ENCODE peak calls at places on chromosomes 3 and 15, in eight cellular contexts. One of them, this sample, is unnamed.
A peak's percentile ranks its signal among the peaks of the same experiment; 100 is the strongest.

GRCh38 chr3:112303811-112304325 is 9.9 kb upstream of the SLC9C1 start:
- DNase-seq in breast epithelium: no peak
- DNase-seq in NCI-H345: no peak
- DNase-seq in skeletal muscle cell: no peak
- DNase-seq in effector memory CD4-positive, alpha-beta T cell: no peak
- DNase-seq in CD4-positive, alpha-beta T cell: no peak
- DNase-seq in NCI-H510A treated with DMSO at 0.1 percent for 48 hours: no peak
- DNase-seq in Ammon's horn: peak; percentile 40
- DNase-seq in this sample: no peak

GRCh38 chr3:107598926-107599754 is 76.4 kb downstream of the BBX start:
- DNase-seq in breast epithelium: no peak
- DNase-seq in NCI-H345: no peak
- DNase-seq in skeletal muscle cell: peak; percentile 25
- DNase-seq in effector memory CD4-positive, alpha-beta T cell: peak; percentile 5
- DNase-seq in CD4-positive, alpha-beta T cell: peak; percentile 26
- DNase-seq in NCI-H510A treated with DMSO at 0.1 percent for 48 hours: peak; percentile 52
- DNase-seq in Ammon's horn: peak; percentile 81
- DNase-seq in this sample: peak; percentile 73

GRCh38 chr15:75076277-75076676 is 52.9 kb downstream of the PPCDC start:
- DNase-seq in breast epithelium: no peak
- DNase-seq in NCI-H345: no peak
- DNase-seq in skeletal muscle cell: no peak
- DNase-seq in effector memory CD4-positive, alpha-beta T cell: no peak
- DNase-seq in CD4-positive, alpha-beta T cell: no peak
- DNase-seq in NCI-H510A treated with DMSO at 0.1 percent for 48 hours: no peak
- DNase-seq in Ammon's horn: no peak
- DNase-seq in this sample: no peak

GRCh38 chr3:141093397-141093796 is 42.2 kb downstream of the SPSB4 start:
- DNase-seq in breast epithelium: no peak
- DNase-seq in NCI-H345: no peak
- DNase-seq in skeletal muscle cell: no peak
- DNase-seq in effector memory CD4-positive, alpha-beta T cell: no peak
- DNase-seq in CD4-positive, alpha-beta T cell: no peak
- DNase-seq in NCI-H510A treated with DMSO at 0.1 percent for 48 hours: no peak
- DNase-seq in Ammon's horn: no peak
- DNase-seq in this sample: no peak

GRCh38 chr3:55481918-55482495 is 5.1 kb downstream of the WNT5A start:
- DNase-seq in breast epithelium: no peak
- DNase-seq in NCI-H345: no peak
- DNase-seq in skeletal muscle cell: no peak
- DNase-seq in effector memory CD4-positive, alpha-beta T cell: no peak
- DNase-seq in CD4-positive, alpha-beta T cell: no peak
- DNase-seq in NCI-H510A treated with DMSO at 0.1 percent for 48 hours: no peak
- DNase-seq in Ammon's horn: no peak
- DNase-seq in this sample: no peak

GRCh38 chr3:12483872-12484197 is 445 bp upstream of the TSEN2 start:
- DNase-seq in breast epithelium: no peak
- DNase-seq in NCI-H345: peak; percentile 48
- DNase-seq in skeletal muscle cell: no peak
- DNase-seq in effector memory CD4-positive, alpha-beta T cell: no peak
- DNase-seq in CD4-positive, alpha-beta T cell: no peak
- DNase-seq in NCI-H510A treated with DMSO at 0.1 percent for 48 hours: no peak
- DNase-seq in Ammon's horn: no peak
- DNase-seq in this sample: no peak

GRCh38 chr3:2568929-2569328 is 470.3 kb downstream of the CNTN4 start:
- DNase-seq in breast epithelium: no peak
- DNase-seq in NCI-H345: no peak
- DNase-seq in skeletal muscle cell: no peak
- DNase-seq in effector memory CD4-positive, alpha-beta T cell: no peak
- DNase-seq in CD4-positive, alpha-beta T cell: no peak
- DNase-seq in NCI-H510A treated with DMSO at 0.1 percent for 48 hours: no peak
- DNase-seq in Ammon's horn: no peak
- DNase-seq in this sample: peak; percentile 20

GRCh38 chr3:189195302-189195701 is 23.5 kb downstream of the TPRG1 start:
- DNase-seq in breast epithelium: no peak
- DNase-seq in NCI-H345: no peak
- DNase-seq in skeletal muscle cell: no peak
- DNase-seq in effector memory CD4-positive, alpha-beta T cell: no peak
- DNase-seq in CD4-positive, alpha-beta T cell: no peak
- DNase-seq in NCI-H510A treated with DMSO at 0.1 percent for 48 hours: no peak
- DNase-seq in Ammon's horn: no peak
- DNase-seq in this sample: no peak

GRCh38 chr15:99977945-99978344 is 244.7 kb upstream of the LYSMD4 start:
- DNase-seq in breast epithelium: no peak
- DNase-seq in NCI-H345: no peak
- DNase-seq in skeletal muscle cell: no peak
- DNase-seq in effector memory CD4-positive, alpha-beta T cell: no peak
- DNase-seq in CD4-positive, alpha-beta T cell: no peak
- DNase-seq in NCI-H510A treated with DMSO at 0.1 percent for 48 hours: no peak
- DNase-seq in Ammon's horn: no peak
- DNase-seq in this sample: no peak

GRCh38 chr15:69604050-69604378 is 151.4 kb downstream of the RPLP1 start:
- DNase-seq in breast epithelium: no peak
- DNase-seq in NCI-H345: peak; percentile 62
- DNase-seq in skeletal muscle cell: no peak
- DNase-seq in effector memory CD4-positive, alpha-beta T cell: no peak
- DNase-seq in CD4-positive, alpha-beta T cell: no peak
- DNase-seq in NCI-H510A treated with DMSO at 0.1 percent for 48 hours: peak; percentile 60
- DNase-seq in Ammon's horn: no peak
- DNase-seq in this sample: peak; percentile 89

GRCh38 chr3:25448750-25449684 is 21.0 kb downstream of the RARB start:
- DNase-seq in breast epithelium: peak; percentile 84
- DNase-seq in NCI-H345: peak; percentile 11
- DNase-seq in skeletal muscle cell: peak; percentile 71
- DNase-seq in effector memory CD4-positive, alpha-beta T cell: no peak
- DNase-seq in CD4-positive, alpha-beta T cell: no peak
- DNase-seq in NCI-H510A treated with DMSO at 0.1 percent for 48 hours: peak; percentile 9
- DNase-seq in Ammon's horn: peak; percentile 76
- DNase-seq in this sample: peak; percentile 28

GRCh38 chr3:120013481-120013880 is 80.8 kb downstream of the GSK3B start:
- DNase-seq in breast epithelium: no peak
- DNase-seq in NCI-H345: no peak
- DNase-seq in skeletal muscle cell: no peak
- DNase-seq in effector memory CD4-positive, alpha-beta T cell: no peak
- DNase-seq in CD4-positive, alpha-beta T cell: no peak
- DNase-seq in NCI-H510A treated with DMSO at 0.1 percent for 48 hours: no peak
- DNase-seq in Ammon's horn: no peak
- DNase-seq in this sample: no peak

GRCh38 chr3:41681479-41681878 is 280.4 kb downstream of the ULK4 start:
- DNase-seq in breast epithelium: no peak
- DNase-seq in NCI-H345: no peak
- DNase-seq in skeletal muscle cell: peak; percentile 91
- DNase-seq in effector memory CD4-positive, alpha-beta T cell: no peak
- DNase-seq in CD4-positive, alpha-beta T cell: no peak
- DNase-seq in NCI-H510A treated with DMSO at 0.1 percent for 48 hours: no peak
- DNase-seq in Ammon's horn: no peak
- DNase-seq in this sample: no peak

GRCh38 chr3:40229963-40230362 is 79.5 kb upstream of the EIF1B start:
- DNase-seq in breast epithelium: no peak
- DNase-seq in NCI-H345: no peak
- DNase-seq in skeletal muscle cell: no peak
- DNase-seq in effector memory CD4-positive, alpha-beta T cell: no peak
- DNase-seq in CD4-positive, alpha-beta T cell: no peak
- DNase-seq in NCI-H510A treated with DMSO at 0.1 percent for 48 hours: no peak
- DNase-seq in Ammon's horn: no peak
- DNase-seq in this sample: no peak

GRCh38 chr3:26721047-26721446 is 98.5 kb downstream of the LRRC3B start:
- DNase-seq in breast epithelium: no peak
- DNase-seq in NCI-H345: no peak
- DNase-seq in skeletal muscle cell: no peak
- DNase-seq in effector memory CD4-positive, alpha-beta T cell: no peak
- DNase-seq in CD4-positive, alpha-beta T cell: no peak
- DNase-seq in NCI-H510A treated with DMSO at 0.1 percent for 48 hours: no peak
- DNase-seq in Ammon's horn: no peak
- DNase-seq in this sample: no peak

GRCh38 chr15:70055601-70056051 is 42.1 kb downstream of the TLE3 start:
- DNase-seq in breast epithelium: peak; percentile 53
- DNase-seq in NCI-H345: no peak
- DNase-seq in skeletal muscle cell: no peak
- DNase-seq in effector memory CD4-positive, alpha-beta T cell: no peak
- DNase-seq in CD4-positive, alpha-beta T cell: no peak
- DNase-seq in NCI-H510A treated with DMSO at 0.1 percent for 48 hours: no peak
- DNase-seq in Ammon's horn: no peak
- DNase-seq in this sample: peak; percentile 23

GRCh38 chr15:79954659-79955058 is 16.3 kb downstream of the BCL2A1 start:
- DNase-seq in breast epithelium: no peak
- DNase-seq in NCI-H345: no peak
- DNase-seq in skeletal muscle cell: no peak
- DNase-seq in effector memory CD4-positive, alpha-beta T cell: no peak
- DNase-seq in CD4-positive, alpha-beta T cell: no peak
- DNase-seq in NCI-H510A treated with DMSO at 0.1 percent for 48 hours: no peak
- DNase-seq in Ammon's horn: peak; percentile 40
- DNase-seq in this sample: no peak

GRCh38 chr3:78285032-78285728 is 1245.3 kb downstream of the ROBO2 start:
- DNase-seq in breast epithelium: no peak
- DNase-seq in NCI-H345: no peak
- DNase-seq in skeletal muscle cell: no peak
- DNase-seq in effector memory CD4-positive, alpha-beta T cell: no peak
- DNase-seq in CD4-positive, alpha-beta T cell: no peak
- DNase-seq in NCI-H510A treated with DMSO at 0.1 percent for 48 hours: no peak
- DNase-seq in Ammon's horn: no peak
- DNase-seq in this sample: no peak

GRCh38 chr3:177427096-177427495 is 229.8 kb upstream of the TBL1XR1 start:
- DNase-seq in breast epithelium: no peak
- DNase-seq in NCI-H345: no peak
- DNase-seq in skeletal muscle cell: no peak
- DNase-seq in effector memory CD4-positive, alpha-beta T cell: peak; percentile 5
- DNase-seq in CD4-positive, alpha-beta T cell: peak; percentile 16
- DNase-seq in NCI-H510A treated with DMSO at 0.1 percent for 48 hours: no peak
- DNase-seq in Ammon's horn: no peak
- DNase-seq in this sample: no peak

GRCh38 chr3:69115731-69116130 is 6.7 kb downstream of the LMOD3 start:
- DNase-seq in breast epithelium: no peak
- DNase-seq in NCI-H345: no peak
- DNase-seq in skeletal muscle cell: no peak
- DNase-seq in effector memory CD4-positive, alpha-beta T cell: no peak
- DNase-seq in CD4-positive, alpha-beta T cell: no peak
- DNase-seq in NCI-H510A treated with DMSO at 0.1 percent for 48 hours: no peak
- DNase-seq in Ammon's horn: no peak
- DNase-seq in this sample: no peak

GRCh38 chr15:62165793-62166380 is 802 bp upstream of the C2CD4B start:
- DNase-seq in breast epithelium: no peak
- DNase-seq in NCI-H345: no peak
- DNase-seq in skeletal muscle cell: peak; percentile 2
- DNase-seq in effector memory CD4-positive, alpha-beta T cell: no peak
- DNase-seq in CD4-positive, alpha-beta T cell: no peak
- DNase-seq in NCI-H510A treated with DMSO at 0.1 percent for 48 hours: no peak
- DNase-seq in Ammon's horn: no peak
- DNase-seq in this sample: no peak

GRCh38 chr3:125300416-125300815 is 74.7 kb downstream of the ZNF148 start:
- DNase-seq in breast epithelium: no peak
- DNase-seq in NCI-H345: no peak
- DNase-seq in skeletal muscle cell: peak; percentile 14
- DNase-seq in effector memory CD4-positive, alpha-beta T cell: no peak
- DNase-seq in CD4-positive, alpha-beta T cell: no peak
- DNase-seq in NCI-H510A treated with DMSO at 0.1 percent for 48 hours: no peak
- DNase-seq in Ammon's horn: no peak
- DNase-seq in this sample: no peak

GRCh38 chr3:9198805-9199386 is 50.5 kb downstream of the SRGAP3 start:
- DNase-seq in breast epithelium: no peak
- DNase-seq in NCI-H345: no peak
- DNase-seq in skeletal muscle cell: no peak
- DNase-seq in effector memory CD4-positive, alpha-beta T cell: no peak
- DNase-seq in CD4-positive, alpha-beta T cell: no peak
- DNase-seq in NCI-H510A treated with DMSO at 0.1 percent for 48 hours: no peak
- DNase-seq in Ammon's horn: peak; percentile 80
- DNase-seq in this sample: no peak

GRCh38 chr15:58228708-58229107 is 90.5 kb downstream of the AQP9 start:
- DNase-seq in breast epithelium: no peak
- DNase-seq in NCI-H345: no peak
- DNase-seq in skeletal muscle cell: peak; percentile 71
- DNase-seq in effector memory CD4-positive, alpha-beta T cell: no peak
- DNase-seq in CD4-positive, alpha-beta T cell: no peak
- DNase-seq in NCI-H510A treated with DMSO at 0.1 percent for 48 hours: no peak
- DNase-seq in Ammon's horn: no peak
- DNase-seq in this sample: peak; percentile 43

GRCh38 chr15:29616512-29616911 is 205.8 kb downstream of the TJP1 start:
- DNase-seq in breast epithelium: no peak
- DNase-seq in NCI-H345: no peak
- DNase-seq in skeletal muscle cell: no peak
- DNase-seq in effector memory CD4-positive, alpha-beta T cell: no peak
- DNase-seq in CD4-positive, alpha-beta T cell: no peak
- DNase-seq in NCI-H510A treated with DMSO at 0.1 percent for 48 hours: no peak
- DNase-seq in Ammon's horn: no peak
- DNase-seq in this sample: no peak

GRCh38 chr3:105228696-105229095 is 138.0 kb upstream of the ALCAM start:
- DNase-seq in breast epithelium: no peak
- DNase-seq in NCI-H345: no peak
- DNase-seq in skeletal muscle cell: no peak
- DNase-seq in effector memory CD4-positive, alpha-beta T cell: no peak
- DNase-seq in CD4-positive, alpha-beta T cell: no peak
- DNase-seq in NCI-H510A treated with DMSO at 0.1 percent for 48 hours: no peak
- DNase-seq in Ammon's horn: no peak
- DNase-seq in this sample: no peak

GRCh38 chr3:186949281-186949982 is 19.1 kb downstream of the ST6GAL1 start:
- DNase-seq in breast epithelium: no peak
- DNase-seq in NCI-H345: no peak
- DNase-seq in skeletal muscle cell: no peak
- DNase-seq in effector memory CD4-positive, alpha-beta T cell: no peak
- DNase-seq in CD4-positive, alpha-beta T cell: no peak
- DNase-seq in NCI-H510A treated with DMSO at 0.1 percent for 48 hours: no peak
- DNase-seq in Ammon's horn: no peak
- DNase-seq in this sample: no peak

This sample was measured in NCI-H1417.